ENCODE peak calls at places on chromosome 18, in six cellular contexts. One of them, this sample, is unnamed.
A peak's percentile ranks its signal among the peaks of the same experiment; 100 is the strongest.

GRCh38 chr18:76822510-76823165 is at the start of gene ZNF236:
- DNase-seq in left lung: peak; percentile 92
- DNase-seq in AG04450: peak; percentile 47
- DNase-seq in uterus: peak; percentile 68
- DNase-seq in IMR-90: peak; percentile 77
- DNase-seq in cardiac muscle cell: peak; percentile 91
- DNase-seq in this sample: peak; percentile 90

GRCh38 chr18:74242451-74243096 is 49.2 kb downstream of the CYB5A start:
- DNase-seq in left lung: no peak
- DNase-seq in AG04450: no peak
- DNase-seq in uterus: no peak
- DNase-seq in IMR-90: no peak
- DNase-seq in cardiac muscle cell: peak; percentile 23
- DNase-seq in this sample: no peak

GRCh38 chr18:7789853-7790552 is 222.9 kb downstream of the PTPRM start:
- DNase-seq in left lung: no peak
- DNase-seq in AG04450: peak; percentile 26
- DNase-seq in uterus: no peak
- DNase-seq in IMR-90: peak; percentile 55
- DNase-seq in cardiac muscle cell: peak; percentile 74
- DNase-seq in this sample: no peak

GRCh38 chr18:79512461-79513380 is 117.0 kb downstream of the NFATC1 start:
- DNase-seq in left lung: peak; percentile 71
- DNase-seq in AG04450: no peak
- DNase-seq in uterus: peak; percentile 9
- DNase-seq in IMR-90: no peak
- DNase-seq in cardiac muscle cell: no peak
- DNase-seq in this sample: peak; percentile 57

GRCh38 chr18:30748541-30748940 is 294.0 kb downstream of the DSC3 start:
- DNase-seq in left lung: no peak
- DNase-seq in AG04450: no peak
- DNase-seq in uterus: no peak
- DNase-seq in IMR-90: no peak
- DNase-seq in cardiac muscle cell: no peak
- DNase-seq in this sample: no peak

GRCh38 chr18:74714796-74715195 is 117.1 kb downstream of the ZNF407 start:
- DNase-seq in left lung: no peak
- DNase-seq in AG04450: no peak
- DNase-seq in uterus: no peak
- DNase-seq in IMR-90: no peak
- DNase-seq in cardiac muscle cell: no peak
- DNase-seq in this sample: no peak

GRCh38 chr18:4547126-4547525 is 92.0 kb upstream of the DLGAP1 start:
- DNase-seq in left lung: no peak
- DNase-seq in AG04450: no peak
- DNase-seq in uterus: no peak
- DNase-seq in IMR-90: no peak
- DNase-seq in cardiac muscle cell: no peak
- DNase-seq in this sample: no peak

GRCh38 chr18:21660078-21660477 is 44.5 kb downstream of the ABHD3 start:
- DNase-seq in left lung: no peak
- DNase-seq in AG04450: no peak
- DNase-seq in uterus: no peak
- DNase-seq in IMR-90: no peak
- DNase-seq in cardiac muscle cell: no peak
- DNase-seq in this sample: no peak

GRCh38 chr18:7155092-7155491 is 37.5 kb upstream of the LAMA1 start:
- DNase-seq in left lung: no peak
- DNase-seq in AG04450: no peak
- DNase-seq in uterus: no peak
- DNase-seq in IMR-90: no peak
- DNase-seq in cardiac muscle cell: no peak
- DNase-seq in this sample: no peak

GRCh38 chr18:57436193-57436964 is 1.2 kb downstream of the ONECUT2 start:
- DNase-seq in left lung: peak; percentile 75
- DNase-seq in AG04450: no peak
- DNase-seq in uterus: no peak
- DNase-seq in IMR-90: no peak
- DNase-seq in cardiac muscle cell: no peak
- DNase-seq in this sample: no peak

GRCh38 chr18:48904086-48904485 is 46.7 kb downstream of the SMAD7 start:
- DNase-seq in left lung: no peak
- DNase-seq in AG04450: no peak
- DNase-seq in uterus: no peak
- DNase-seq in IMR-90: peak; percentile 21
- DNase-seq in cardiac muscle cell: no peak
- DNase-seq in this sample: no peak

GRCh38 chr18:37980556-37980955 is 415.0 kb upstream of the CELF4 start:
- DNase-seq in left lung: no peak
- DNase-seq in AG04450: no peak
- DNase-seq in uterus: no peak
- DNase-seq in IMR-90: no peak
- DNase-seq in cardiac muscle cell: no peak
- DNase-seq in this sample: no peak

GRCh38 chr18:79496978-79497637 is 101.4 kb downstream of the NFATC1 start:
- DNase-seq in left lung: peak; percentile 47
- DNase-seq in AG04450: peak; percentile 41
- DNase-seq in uterus: peak; percentile 80
- DNase-seq in IMR-90: peak; percentile 57
- DNase-seq in cardiac muscle cell: no peak
- DNase-seq in this sample: peak; percentile 51

GRCh38 chr18:27749189-27749588 is 427.7 kb downstream of the CDH2 start:
- DNase-seq in left lung: no peak
- DNase-seq in AG04450: no peak
- DNase-seq in uterus: no peak
- DNase-seq in IMR-90: no peak
- DNase-seq in cardiac muscle cell: no peak
- DNase-seq in this sample: no peak

GRCh38 chr18:44051088-44051487 is 629.6 kb upstream of the SETBP1 start:
- DNase-seq in left lung: no peak
- DNase-seq in AG04450: no peak
- DNase-seq in uterus: no peak
- DNase-seq in IMR-90: no peak
- DNase-seq in cardiac muscle cell: peak; percentile 83
- DNase-seq in this sample: no peak

GRCh38 chr18:23958036-23958435 is 56.5 kb upstream of the TTC39C start:
- DNase-seq in left lung: no peak
- DNase-seq in AG04450: no peak
- DNase-seq in uterus: peak; percentile 79
- DNase-seq in IMR-90: no peak
- DNase-seq in cardiac muscle cell: no peak
- DNase-seq in this sample: no peak

GRCh38 chr18:23357992-23358594 is 95.0 kb upstream of the RIOK3 start:
- DNase-seq in left lung: no peak
- DNase-seq in AG04450: no peak
- DNase-seq in uterus: peak; percentile 58
- DNase-seq in IMR-90: no peak
- DNase-seq in cardiac muscle cell: no peak
- DNase-seq in this sample: no peak

GRCh38 chr18:33605250-33605649 is 27.2 kb downstream of the ASXL3 start:
- DNase-seq in left lung: peak; percentile 5
- DNase-seq in AG04450: no peak
- DNase-seq in uterus: no peak
- DNase-seq in IMR-90: no peak
- DNase-seq in cardiac muscle cell: no peak
- DNase-seq in this sample: no peak

GRCh38 chr18:80176334-80177080 is 67.4 kb downstream of the ADNP2 start:
- DNase-seq in left lung: no peak
- DNase-seq in AG04450: peak; percentile 32
- DNase-seq in uterus: no peak
- DNase-seq in IMR-90: peak; percentile 54
- DNase-seq in cardiac muscle cell: no peak
- DNase-seq in this sample: peak; percentile 45

GRCh38 chr18:75477913-75478312 is 50.4 kb upstream of the SMIM21 start:
- DNase-seq in left lung: no peak
- DNase-seq in AG04450: no peak
- DNase-seq in uterus: no peak
- DNase-seq in IMR-90: peak; percentile 37
- DNase-seq in cardiac muscle cell: peak; percentile 14
- DNase-seq in this sample: no peak

GRCh38 chr18:13547347-13547746 is 179.0 kb downstream of the FAM210A start:
- DNase-seq in left lung: no peak
- DNase-seq in AG04450: no peak
- DNase-seq in uterus: no peak
- DNase-seq in IMR-90: no peak
- DNase-seq in cardiac muscle cell: no peak
- DNase-seq in this sample: no peak

GRCh38 chr18:40109251-40110049 is 1845.6 kb upstream of the PIK3C3 start:
- DNase-seq in left lung: no peak
- DNase-seq in AG04450: no peak
- DNase-seq in uterus: no peak
- DNase-seq in IMR-90: no peak
- DNase-seq in cardiac muscle cell: no peak
- DNase-seq in this sample: no peak
- H3K27ac ChIP-seq in left lung: no peak overlapping the region
- H3K27ac ChIP-seq in AG04450: no peak overlapping the region
- H3K27ac ChIP-seq in uterus: no peak overlapping the region
- H3K27ac ChIP-seq in IMR-90: no peak overlapping the region
- H3K27ac ChIP-seq in cardiac muscle cell: no peak overlapping the region
- H3K27ac ChIP-seq in this sample: no peak overlapping the region

GRCh38 chr18:68865021-68865420 is 67.1 kb downstream of the CCDC102B start:
- DNase-seq in left lung: no peak
- DNase-seq in AG04450: no peak
- DNase-seq in uterus: no peak
- DNase-seq in IMR-90: no peak
- DNase-seq in cardiac muscle cell: no peak
- DNase-seq in this sample: no peak
- H3K27ac ChIP-seq in left lung: no peak overlapping the region
- H3K27ac ChIP-seq in AG04450: no peak overlapping the region
- H3K27ac ChIP-seq in uterus: no peak overlapping the region
- H3K27ac ChIP-seq in IMR-90: no peak overlapping the region
- H3K27ac ChIP-seq in cardiac muscle cell: no peak overlapping the region
- H3K27ac ChIP-seq in this sample: no peak overlapping the region

GRCh38 chr18:55318864-55319516 is 269.0 kb downstream of the TCF4 start:
- DNase-seq in left lung: no peak
- DNase-seq in AG04450: peak; percentile 37
- DNase-seq in uterus: no peak
- DNase-seq in IMR-90: peak; percentile 82
- DNase-seq in cardiac muscle cell: no peak
- DNase-seq in this sample: no peak
- H3K27ac ChIP-seq in left lung: peak overlapping the region; percentile 87
- H3K27ac ChIP-seq in AG04450: peak overlapping the region; percentile 49
- H3K27ac ChIP-seq in uterus: peak overlapping the region; percentile 97
- H3K27ac ChIP-seq in IMR-90: peak overlapping the region; percentile 65
- H3K27ac ChIP-seq in cardiac muscle cell: no peak overlapping the region
- H3K27ac ChIP-seq in this sample: peak overlapping the region; percentile 88

DNA sequence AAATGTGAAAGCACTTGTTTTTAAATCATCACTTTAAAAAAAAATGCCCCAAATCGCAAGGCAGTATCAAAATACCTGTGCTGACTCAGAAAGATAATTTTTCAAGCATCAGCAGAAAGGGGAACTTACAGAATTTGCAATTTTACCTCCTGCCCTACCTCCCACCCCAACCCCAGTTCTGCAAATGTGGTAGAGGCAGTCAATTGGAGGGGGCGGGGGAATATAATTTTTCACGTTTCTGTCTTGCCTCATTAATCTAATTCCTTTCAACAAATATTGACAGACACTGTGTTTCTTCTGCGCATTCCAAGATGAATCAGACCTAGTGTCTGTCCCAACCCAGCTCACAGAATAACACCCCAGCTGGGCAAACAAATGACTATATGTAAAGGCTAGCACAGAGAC is 76.8 kb downstream of the ALPK2 start:
- DNase-seq in left lung: no peak
- DNase-seq in AG04450: no peak
- DNase-seq in uterus: no peak
- DNase-seq in IMR-90: peak; percentile 63
- DNase-seq in cardiac muscle cell: no peak
- DNase-seq in this sample: no peak
- H3K27ac ChIP-seq in left lung: no peak overlapping the region
- H3K27ac ChIP-seq in AG04450: no peak overlapping the region
- H3K27ac ChIP-seq in uterus: no peak overlapping the region
- H3K27ac ChIP-seq in IMR-90: no peak overlapping the region
- H3K27ac ChIP-seq in cardiac muscle cell: peak overlapping the region; percentile 92
- H3K27ac ChIP-seq in this sample: no peak overlapping the region

GRCh38 chr18:11991021-11991770 is 9.9 kb downstream of the IMPA2 start:
- DNase-seq in left lung: peak; percentile 49
- DNase-seq in AG04450: no peak
- DNase-seq in uterus: no peak
- DNase-seq in IMR-90: no peak
- DNase-seq in cardiac muscle cell: no peak
- DNase-seq in this sample: no peak

GRCh38 chr18:11989174-11989573 is 7.9 kb downstream of the IMPA2 start:
- DNase-seq in left lung: peak; percentile 33
- DNase-seq in AG04450: no peak
- DNase-seq in uterus: no peak
- DNase-seq in IMR-90: no peak
- DNase-seq in cardiac muscle cell: no peak
- DNase-seq in this sample: no peak

GRCh38 chr18:11992096-11992785 is 10.9 kb downstream of the IMPA2 start:
- DNase-seq in left lung: peak; percentile 37
- DNase-seq in AG04450: no peak
- DNase-seq in uterus: no peak
- DNase-seq in IMR-90: no peak
- DNase-seq in cardiac muscle cell: no peak
- DNase-seq in this sample: no peak

GRCh38 chr18:11990541-11990940 is 9.2 kb downstream of the IMPA2 start:
- DNase-seq in left lung: peak; percentile 13
- DNase-seq in AG04450: no peak
- DNase-seq in uterus: no peak
- DNase-seq in IMR-90: no peak
- DNase-seq in cardiac muscle cell: no peak
- DNase-seq in this sample: no peak

GRCh38 chr18:11989966-11990380 is 8.7 kb downstream of the IMPA2 start:
- DNase-seq in left lung: peak; percentile 65
- DNase-seq in AG04450: no peak
- DNase-seq in uterus: no peak
- DNase-seq in IMR-90: no peak
- DNase-seq in cardiac muscle cell: peak; percentile 47
- DNase-seq in this sample: no peak
- H3K27ac ChIP-seq in left lung: no peak overlapping the region
- H3K27ac ChIP-seq in AG04450: no peak overlapping the region
- H3K27ac ChIP-seq in uterus: no peak overlapping the region
- H3K27ac ChIP-seq in IMR-90: no peak overlapping the region
- H3K27ac ChIP-seq in cardiac muscle cell: no peak overlapping the region
- H3K27ac ChIP-seq in this sample: no peak overlapping the region

DNA sequence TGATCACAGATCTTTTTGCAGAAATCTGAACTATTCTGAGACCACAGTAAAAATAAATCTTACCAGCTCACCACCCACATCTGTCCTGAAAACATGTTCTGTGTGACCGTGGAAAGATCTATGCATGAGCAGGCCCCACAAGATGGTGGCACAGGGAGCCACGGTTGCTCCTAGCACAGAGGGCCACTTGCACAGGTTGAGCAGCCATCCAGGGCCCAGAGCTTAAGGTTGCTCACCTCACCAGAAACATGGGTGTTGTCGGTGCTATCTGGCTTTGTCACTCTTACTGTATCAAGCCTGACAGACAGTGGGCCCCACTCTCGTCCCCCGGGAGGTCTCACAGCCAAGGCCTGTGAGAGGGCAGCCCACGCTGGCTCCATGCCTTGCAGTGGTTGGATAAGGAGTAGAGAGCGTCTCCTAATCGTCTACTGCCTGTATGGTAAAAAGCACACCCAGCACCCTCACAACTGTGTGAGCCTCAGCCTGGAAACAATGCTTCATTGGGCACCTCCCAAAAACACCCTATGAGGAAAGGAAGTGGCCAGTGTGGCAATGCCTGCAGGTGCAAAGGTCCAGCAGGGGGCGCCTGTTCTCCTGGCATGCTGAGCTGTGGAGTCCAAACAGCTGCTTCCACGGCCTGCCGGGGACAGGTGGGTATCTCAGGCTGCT is 19.6 kb downstream of the TUBB6 start:
- DNase-seq in left lung: peak; percentile 92
- DNase-seq in AG04450: no peak
- DNase-seq in uterus: peak; percentile 61
- DNase-seq in IMR-90: peak; percentile 69
- DNase-seq in cardiac muscle cell: peak; percentile 84
- DNase-seq in this sample: peak; percentile 90
- H3K27ac ChIP-seq in left lung: no peak overlapping the region
- H3K27ac ChIP-seq in AG04450: peak overlapping the region; percentile 61
- H3K27ac ChIP-seq in uterus: no peak overlapping the region
- H3K27ac ChIP-seq in IMR-90: no peak overlapping the region
- H3K27ac ChIP-seq in cardiac muscle cell: peak overlapping the region; percentile 54
- H3K27ac ChIP-seq in this sample: no peak overlapping the region